ENCODE peak calls at places on chromosomes 11 and 22, in seven cellular contexts. E is anterior cingulate cortex, Q is NCI-H1105, H is neuronal stem cell, Z is amniotic stem cell, U is mesenchymal stem cell, G is cardiac fibroblast. A is an unnamed sample.

GRCh38 chr11:66048525-66049313 is at the start of gene GAL3ST3:
- DNase-seq in E (peak), Q (no peak), H (peak), Z (no peak), U (no peak), G (no peak), A (peak)

GRCh38 chr11:46508360-46508759 is 85.5 kb downstream of the AMBRA1 start:
- DNase-seq in E (no peak), Q (no peak), H (no peak), Z (no peak), U (no peak), G (no peak), A (no peak)

GRCh38 chr11:130478204-130478701 is 29.8 kb downstream of the ADAMTS15 start:
- DNase-seq in E (no peak), Q (no peak), H (no peak), Z (peak), U (peak), G (peak), A (peak)

GRCh38 chr22:43147821-43148220 is 3.5 kb upstream of the TSPO start:
- DNase-seq in E (no peak), Q (no peak), H (no peak), Z (no peak), U (no peak), G (no peak), A (no peak)

GRCh38 chr11:72704028-72704782 is 30.0 kb upstream of the PDE2A start:
- DNase-seq in E (no peak), Q (no peak), H (no peak), Z (no peak), U (no peak), G (no peak), A (no peak)

GRCh38 chr22:44807915-44808690 is 55.7 kb downstream of the ARHGAP8 start:
- DNase-seq in E (no peak), Q (no peak), H (no peak), Z (no peak), U (no peak), G (no peak), A (peak)

GRCh38 chr22:24424001-24424900 is 3.1 kb upstream of the ADORA2A start:
- DNase-seq in E (no peak), Q (no peak), H (no peak), Z (no peak), U (no peak), G (no peak), A (peak)

GRCh38 chr11:101126551-101127347 is 2.9 kb downstream of the PGR start:
- DNase-seq in E (no peak), Q (no peak), H (peak), Z (no peak), U (peak), G (peak), A (peak)

GRCh38 chr11:28058333-28058732 is 49.6 kb downstream of the KIF18A start:
- DNase-seq in E (no peak), Q (no peak), H (no peak), Z (no peak), U (peak), G (no peak), A (no peak)

GRCh38 chr11:32792948-32793475 is 1.4 kb downstream of the CCDC73 start:
- DNase-seq in E (no peak), Q (peak), H (peak), Z (no peak), U (peak), G (peak), A (peak)

GRCh38 chr11:119371067-119371601 is 10.4 kb downstream of the USP2 start:
- DNase-seq in E (no peak), Q (no peak), H (no peak), Z (no peak), U (no peak), G (no peak), A (no peak)

GRCh38 chr11:31045335-31045734 is 324.2 kb downstream of the DCDC1 start:
- DNase-seq in E (no peak), Q (no peak), H (peak), Z (no peak), U (no peak), G (peak), A (no peak)

GRCh38 chr11:91947215-91947614 is 277.4 kb upstream of the FAT3 start:
- DNase-seq in E (no peak), Q (peak), H (no peak), Z (no peak), U (peak), G (peak), A (no peak)

GRCh38 chr11:42066113-42066512 is 606.7 kb upstream of the LRRC4C start:
- DNase-seq in E (no peak), Q (no peak), H (no peak), Z (no peak), U (no peak), G (peak), A (no peak)

GRCh38 chr22:22911327-22912134 is 23.9 kb downstream of the IGLL5 start:
- DNase-seq in E (no peak), Q (no peak), H (no peak), Z (no peak), U (no peak), G (no peak), A (no peak)

GRCh38 chr22:49553518-49554295 is 274.0 kb downstream of the BRD1 start:
- DNase-seq in E (no peak), Q (no peak), H (peak), Z (no peak), U (no peak), G (no peak), A (peak)

GRCh38 chr11:64152841-64153691 is 12.8 kb downstream of the MACROD1 start:
- DNase-seq in E (peak), Q (peak), H (peak), Z (no peak), U (peak), G (peak), A (peak)

GRCh38 chr22:20857838-20858614 is 585 bp downstream of the PI4KA start:
- DNase-seq in E (peak), Q (peak), H (peak), Z (peak), U (peak), G (peak), A (peak)

GRCh38 chr22:38513063-38513462 is 7.0 kb upstream of the DDX17 start:
- DNase-seq in E (no peak), Q (no peak), H (no peak), Z (no peak), U (no peak), G (no peak), A (peak)

GRCh38 chr11:61828629-61829407 is 718 bp downstream of the FADS2 start:
- DNase-seq in E (no peak), Q (peak), H (peak), Z (no peak), U (peak), G (peak), A (peak)

GRCh38 chr11:122209619-122210377 is 93.8 kb upstream of the BLID start:
- DNase-seq in E (no peak), Q (peak), H (no peak), Z (no peak), U (peak), G (peak), A (no peak)

GRCh38 chr22:41661713-41662112 is 27.0 kb downstream of the SNU13 start:
- DNase-seq in E (no peak), Q (no peak), H (no peak), Z (no peak), U (no peak), G (no peak), A (no peak)

GRCh38 chr22:41411021-41411851 is 29.5 kb downstream of the TEF start:
- DNase-seq in E (peak), Q (no peak), H (no peak), Z (no peak), U (peak), G (no peak), A (no peak)

GRCh38 chr11:20671856-20672546 is 2.6 kb downstream of the NELL1 start:
- DNase-seq in E (no peak), Q (peak), H (no peak), Z (no peak), U (no peak), G (peak), A (no peak)

GRCh38 chr11:1572200-1573076 is at the start of gene DUSP8:
- DNase-seq in E (peak), Q (peak), H (peak), Z (peak), U (peak), G (peak), A (peak)

GRCh38 chr11:33402066-33402465 is 144.9 kb downstream of the HIPK3 start:
- DNase-seq in E (no peak), Q (no peak), H (no peak), Z (no peak), U (no peak), G (no peak), A (no peak)

GRCh38 chr11:91133361-91133760 is 910.5 kb upstream of the CHORDC1 start:
- DNase-seq in E (no peak), Q (no peak), H (no peak), Z (no peak), U (no peak), G (no peak), A (no peak)

GRCh38 chr11:1837171-1838076 is 1.4 kb upstream of the TNNI2 start:
- DNase-seq in E (no peak), Q (peak), H (peak), Z (peak), U (peak), G (peak), A (peak)

GRCh38 chr11:69650081-69650831 is 9.3 kb downstream of the CCND1 start:
- DNase-seq in E (no peak), Q (no peak), H (no peak), Z (no peak), U (no peak), G (peak), A (no peak)

GRCh38 chr22:22836635-22837034 is 51.0 kb upstream of the IGLL5 start:
- DNase-seq in E (no peak), Q (no peak), H (no peak), Z (no peak), U (no peak), G (peak), A (no peak)

GRCh38 chr11:122413677-122414076 is 241.8 kb upstream of the UBASH3B start:
- DNase-seq in E (no peak), Q (no peak), H (no peak), Z (no peak), U (no peak), G (no peak), A (no peak)

GRCh38 chr11:73157141-73158010 is 15.3 kb upstream of the FCHSD2 start:
- DNase-seq in E (no peak), Q (no peak), H (no peak), Z (peak), U (peak), G (peak), A (no peak)

GRCh38 chr11:120974466-120974865 is 49.4 kb upstream of the TBCEL start:
- DNase-seq in E (no peak), Q (no peak), H (no peak), Z (no peak), U (no peak), G (no peak), A (no peak)

GRCh38 chr22:47157486-47158270 is 395.2 kb downstream of the TBC1D22A start:
- DNase-seq in E (no peak), Q (no peak), H (no peak), Z (no peak), U (no peak), G (no peak), A (no peak)

GRCh38 chr11:110713469-110713776 is 1.2 kb upstream of the ARHGAP20 start:
- DNase-seq in E (no peak), Q (no peak), H (no peak), Z (no peak), U (no peak), G (no peak), A (no peak)